ENCODE peak calls at places on chromosome 21, in five cellular contexts. P is A549, E is GM23338, W is K562, B is RWPE1. G is an unnamed sample.

GRCh38 chr21:29487154-29487553 is 188.4 kb downstream of the BACH1 start:
- DNase-seq in P (no peak), E (peak; percentile 35), W (no peak), B (no peak), G (no peak)

GRCh38 chr21:35578831-35579470 is 481.4 kb downstream of the SETD4 start:
- DNase-seq in P (no peak), E (no peak), W (no peak), B (no peak), G (no peak)

GRCh38 chr21:37862536-37862935 is 53.7 kb downstream of the KCNJ6 start:
- DNase-seq in P (peak; percentile 28), E (peak; percentile 59), W (no peak), B (peak; percentile 35), G (no peak)

GRCh38 chr21:35491114-35491513 is 442.0 kb upstream of the RUNX1 start:
- DNase-seq in P (no peak), E (no peak), W (no peak), B (no peak), G (no peak)

GRCh38 chr21:26965567-26966359 is 1.1 kb downstream of the ADAMTS5 start:
- DNase-seq in P (no peak), E (peak; percentile 89), W (no peak), B (no peak), G (peak; percentile 14)

GRCh38 chr21:41759214-41759840 is 7.5 kb downstream of the RIPK4 start:
- DNase-seq in P (no peak), E (no peak), W (no peak), B (no peak), G (no peak)

GRCh38 chr21:34707876-34708325 is 39.1 kb downstream of the CLIC6 start:
- DNase-seq in P (no peak), E (no peak), W (no peak), B (no peak), G (no peak)

GRCh38 chr21:25373126-25374082 is 233.9 kb downstream of the MRPL39 start:
- DNase-seq in P (no peak), E (peak; percentile 76), W (no peak), B (no peak), G (no peak)

GRCh38 chr21:25214676-25215075 is 392.6 kb downstream of the MRPL39 start:
- DNase-seq in P (no peak), E (no peak), W (no peak), B (no peak), G (no peak)

GRCh38 chr21:38804617-38805281 is 980 bp upstream of the ETS2 start:
- DNase-seq in P (peak; percentile 69), E (peak; percentile 72), W (peak; percentile 62), B (no peak), G (peak; percentile 79)

GRCh38 chr21:33866851-33867250 is 48.8 kb downstream of the ATP5PO start:
- DNase-seq in P (no peak), E (no peak), W (no peak), B (no peak), G (no peak)

GRCh38 chr21:43707462-43707861 is 11.5 kb upstream of the PDXK start:
- DNase-seq in P (no peak), E (no peak), W (no peak), B (no peak), G (no peak)

GRCh38 chr21:17819878-17820232 is 699 bp upstream of the C21orf91 start:
- DNase-seq in P (no peak), E (peak; percentile 45), W (peak; percentile 68), B (peak; percentile 13), G (no peak)

GRCh38 chr21:42839271-42840231 is 39.8 kb downstream of the WDR4 start:
- DNase-seq in P (no peak), E (no peak), W (no peak), B (no peak), G (no peak)

GRCh38 chr21:35416866-35417453 is 367.9 kb upstream of the RUNX1 start:
- DNase-seq in P (no peak), E (no peak), W (no peak), B (no peak), G (no peak)

GRCh38 chr21:45041351-45041805 is 33.0 kb upstream of the ADARB1 start:
- DNase-seq in P (no peak), E (no peak), W (no peak), B (no peak), G (peak; percentile 73)

GRCh38 chr21:20729376-20729775 is 268.8 kb upstream of the NCAM2 start:
- DNase-seq in P (no peak), E (no peak), W (no peak), B (peak; percentile 12), G (no peak)

GRCh38 chr21:31282095-31282709 is 61.9 kb downstream of the TIAM1 start:
- DNase-seq in P (no peak), E (no peak), W (peak; percentile 57), B (no peak), G (no peak)

GRCh38 chr21:29256125-29256895 is 42.4 kb upstream of the BACH1 start:
- DNase-seq in P (no peak), E (no peak), W (no peak), B (no peak), G (no peak)

GRCh38 chr21:38903578-38904193 is 98.0 kb downstream of the ETS2 start:
- DNase-seq in P (no peak), E (no peak), W (no peak), B (peak; percentile 78), G (peak; percentile 85)

GRCh38 chr21:34143783-34144182 is 70.4 kb downstream of the MRPS6 start:
- DNase-seq in P (no peak), E (no peak), W (no peak), B (no peak), G (no peak)

GRCh38 chr21:44394733-44395132 is 41.3 kb downstream of the TRPM2 start:
- DNase-seq in P (no peak), E (no peak), W (no peak), B (no peak), G (no peak)

GRCh38 chr21:44300262-44300959 is 558 bp downstream of the PFKL start:
- DNase-seq in P (peak; percentile 42), E (peak; percentile 61), W (peak; percentile 91), B (peak; percentile 67), G (no peak)

G was measured in gastrocnemius medialis.